ENCODE peak calls at places on chromosomes 6 and 20, in six cellular contexts. P is GM06990, T is brain microvascular endothelial cell, Q is A549, B is AG04450, Z is neural crest cell. J is an unnamed sample.

GRCh38 chr6:113632220-113632864 is 224.8 kb upstream of the MARCKS start:
- DNase-seq in P (peak), T (peak), Q (peak), B (no peak), Z (peak), J (peak)

GRCh38 chr6:72080260-72080941 is 194.1 kb downstream of the RIMS1 start:
- DNase-seq in P (no peak), T (no peak), Q (no peak), B (no peak), Z (no peak), J (no peak)

GRCh38 chr20:13029687-13030510 is 21.1 kb downstream of the SPTLC3 start:
- DNase-seq in P (no peak), T (peak), Q (peak), B (peak), Z (no peak), J (no peak)

GRCh38 chr6:69391106-69391505 is 405.7 kb downstream of the LMBRD1 start:
- DNase-seq in P (no peak), T (no peak), Q (no peak), B (no peak), Z (no peak), J (no peak)

GRCh38 chr6:16314311-16314710 is 75.9 kb downstream of the GMPR start:
- DNase-seq in P (no peak), T (no peak), Q (no peak), B (no peak), Z (no peak), J (no peak)

GRCh38 chr6:27902335-27903314 is 9.6 kb downstream of the OR2B2 start:
- DNase-seq in P (peak), T (peak), Q (peak), B (peak), Z (peak), J (peak)

GRCh38 chr20:23225407-23226060 is 125.1 kb upstream of the NXT1 start:
- DNase-seq in P (no peak), T (peak), Q (peak), B (peak), Z (no peak), J (no peak)

GRCh38 chr6:19536838-19537237 is 300.3 kb upstream of the ID4 start:
- DNase-seq in P (no peak), T (no peak), Q (no peak), B (no peak), Z (no peak), J (no peak)

GRCh38 chr20:45462711-45463110 is 6.8 kb upstream of the WFDC2 start:
- DNase-seq in P (no peak), T (no peak), Q (no peak), B (no peak), Z (no peak), J (no peak)

GRCh38 chr20:59134182-59134581 is 29.4 kb upstream of the ZNF831 start:
- DNase-seq in P (no peak), T (no peak), Q (no peak), B (no peak), Z (no peak), J (no peak)

GRCh38 chr6:99846021-99846420 is 148.0 kb downstream of the MCHR2 start:
- DNase-seq in P (no peak), T (no peak), Q (no peak), B (no peak), Z (no peak), J (no peak)

GRCh38 chr20:49676581-49677291 is 36.9 kb downstream of the B4GALT5 start:
- DNase-seq in P (peak), T (peak), Q (peak), B (no peak), Z (no peak), J (peak)

GRCh38 chr6:145838305-145838704 is 23.7 kb upstream of the FBXO30 start:
- DNase-seq in P (no peak), T (no peak), Q (no peak), B (no peak), Z (no peak), J (no peak)

GRCh38 chr6:33583591-33584155 is 3.6 kb upstream of the BAK1 start:
- DNase-seq in P (no peak), T (no peak), Q (peak), B (no peak), Z (peak), J (no peak)

GRCh38 chr20:3935956-3936340 is 46.8 kb downstream of the PANK2 start:
- DNase-seq in P (no peak), T (no peak), Q (no peak), B (no peak), Z (no peak), J (no peak)

GRCh38 chr6:170371588-170371987 is 65.0 kb downstream of the FAM120B start:
- DNase-seq in P (no peak), T (no peak), Q (no peak), B (no peak), Z (no peak), J (no peak)

GRCh38 chr6:92125681-92126080 is 1293.7 kb downstream of the EPHA7 start:
- DNase-seq in P (no peak), T (no peak), Q (no peak), B (no peak), Z (no peak), J (no peak)

GRCh38 chr6:28633445-28634215 is 107.9 kb downstream of the GPX5 start:
- DNase-seq in P (no peak), T (no peak), Q (peak), B (no peak), Z (no peak), J (no peak)

GRCh38 chr6:170160031-170160627 is 130.7 kb downstream of the DLL1 start:
- DNase-seq in P (no peak), T (no peak), Q (no peak), B (no peak), Z (no peak), J (no peak)

GRCh38 chr6:106807946-106808611 is 166.4 kb downstream of the CD24 start:
- DNase-seq in P (no peak), T (no peak), Q (no peak), B (no peak), Z (no peak), J (no peak)

GRCh38 chr6:166006593-166007301 is 160.9 kb downstream of the TBXT start:
- DNase-seq in P (no peak), T (peak), Q (peak), B (no peak), Z (no peak), J (no peak)

GRCh38 chr20:62564456-62565245 is 77.7 kb upstream of the SLCO4A1 start:
- DNase-seq in P (no peak), T (no peak), Q (no peak), B (no peak), Z (no peak), J (no peak)

GRCh38 chr20:38290829-38291581 is 13.0 kb upstream of the BPI start:
- DNase-seq in P (no peak), T (peak), Q (peak), B (peak), Z (peak), J (no peak)
- TF ChIP-seq CTCF in P (peak), T (peak), Q (peak), B (peak), Z (peak), J (no peak)

GRCh38 chr6:125153541-125154183 is at the start of gene TPD52L1:
- DNase-seq in P (peak), T (peak), Q (peak), B (no peak), Z (peak), J (peak)

GRCh38 chr6:125156496-125156895 is 2.9 kb downstream of the TPD52L1 start:
- DNase-seq in P (no peak), T (no peak), Q (no peak), B (no peak), Z (no peak), J (no peak)

GRCh38 chr6:125157280-125157679 is 3.7 kb downstream of the TPD52L1 start:
- DNase-seq in P (no peak), T (no peak), Q (no peak), B (no peak), Z (no peak), J (no peak)

GRCh38 chr6:125154184-125155135 is 887 bp downstream of the TPD52L1 start:
- DNase-seq in P (peak), T (no peak), Q (peak), B (no peak), Z (peak), J (peak)

DNA sequence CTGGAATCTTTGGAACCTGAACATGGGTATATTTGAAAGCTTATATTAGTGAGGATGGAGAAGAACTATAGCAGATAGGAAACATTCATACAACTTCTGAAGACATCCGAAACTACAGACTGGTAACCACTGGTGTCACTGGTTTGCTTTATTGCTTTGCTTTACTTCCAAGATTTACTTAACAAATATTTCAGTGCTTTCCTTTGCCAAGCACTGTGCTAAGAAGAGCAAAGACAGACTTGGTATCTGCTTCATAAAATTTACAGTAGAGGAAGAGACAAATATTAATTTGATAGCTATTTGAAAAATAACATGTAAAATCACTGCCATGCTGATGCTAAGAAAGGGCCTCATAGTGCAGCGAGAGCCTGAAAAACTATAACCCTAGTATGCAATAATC is 1.8 kb downstream of the TPD52L1 start:
- DNase-seq in P (no peak), T (no peak), Q (no peak), B (no peak), Z (no peak), J (no peak)
- TF ChIP-seq CTCF in P (no peak), T (no peak), Q (no peak), B (no peak), Z (no peak), J (no peak)

DNA sequence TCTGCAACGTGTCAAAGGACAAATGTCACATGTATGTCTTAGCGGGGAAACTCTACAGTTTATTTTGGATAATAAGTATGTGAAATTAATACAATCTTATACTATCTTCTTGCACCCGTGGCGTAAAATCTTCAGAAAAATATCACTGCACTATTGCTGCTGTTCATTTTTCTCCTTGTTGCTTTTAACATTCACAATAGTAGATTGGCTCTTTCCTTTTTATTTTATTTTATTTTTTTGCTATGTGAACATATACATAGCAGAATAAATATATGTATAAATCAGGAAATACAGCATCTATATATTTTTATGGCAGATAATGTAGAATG is 15.4 kb downstream of the GPR31 start:
- DNase-seq in P (no peak), T (no peak), Q (no peak), B (no peak), Z (no peak), J (no peak)
- TF ChIP-seq CTCF in P (no peak), T (no peak), Q (no peak), B (no peak), Z (peak), J (no peak)

GRCh38 chr6:78867370-78868040 is at the start of gene IRAK1BP1:
- DNase-seq in P (peak), T (peak), Q (peak), B (peak), Z (peak), J (peak)
- TF ChIP-seq CTCF in P (peak), T (peak), Q (no peak), B (peak), Z (peak), J (no peak)

GRCh38 chr6:76697585-76697984 is 625.1 kb upstream of the IMPG1 start:
- DNase-seq in P (no peak), T (peak), Q (peak), B (no peak), Z (no peak), J (no peak)
- TF ChIP-seq CTCF in P (no peak), T (peak), Q (no peak), B (peak), Z (peak), J (no peak)